ENCODE peak calls at places on chromosome 18, in seven cellular contexts. I, Y, P, K, T, M and E are unnamed samples.

GRCh38 chr18:48300463-48300961 is 108.7 kb downstream of the ZBTB7C start:
- DNase-seq in I (no peak), Y (peak), P (no peak), K (no peak), T (peak), M (peak), E (no peak)

GRCh38 chr18:23706971-23707640 is 17.9 kb downstream of the LAMA3 start:
- DNase-seq in I (no peak), Y (no peak), P (no peak), K (no peak), T (no peak), M (no peak), E (no peak)

GRCh38 chr18:25651553-25651952 is 299.6 kb upstream of the ZNF521 start:
- DNase-seq in I (no peak), Y (no peak), P (no peak), K (no peak), T (no peak), M (no peak), E (no peak)

GRCh38 chr18:61732854-61733253 is 160.0 kb downstream of the RNF152 start:
- DNase-seq in I (no peak), Y (no peak), P (no peak), K (peak), T (no peak), M (peak), E (peak)

GRCh38 chr18:21997207-21998143 is 171.9 kb upstream of the GATA6 start:
- DNase-seq in I (no peak), Y (no peak), P (peak), K (peak), T (no peak), M (no peak), E (peak)

GRCh38 chr18:53745228-53745967 is 479.1 kb downstream of the MBD2 start:
- DNase-seq in I (no peak), Y (no peak), P (no peak), K (peak), T (no peak), M (no peak), E (peak)

GRCh38 chr18:73366713-73367112 is 498.9 kb upstream of the NETO1 start:
- DNase-seq in I (no peak), Y (no peak), P (no peak), K (no peak), T (no peak), M (no peak), E (peak)

GRCh38 chr18:79948719-79949411 is 2.6 kb downstream of the SLC66A2 start:
- DNase-seq in I (no peak), Y (peak), P (no peak), K (no peak), T (no peak), M (peak), E (no peak)

GRCh38 chr18:55287935-55288868 is 299.8 kb downstream of the TCF4 start:
- DNase-seq in I (no peak), Y (no peak), P (no peak), K (peak), T (no peak), M (no peak), E (peak)

GRCh38 chr18:78586596-78586995 is 393.0 kb upstream of the SALL3 start:
- DNase-seq in I (no peak), Y (no peak), P (no peak), K (no peak), T (no peak), M (no peak), E (no peak)

GRCh38 chr18:22640281-22640842 is 222.6 kb upstream of the CTAGE1 start:
- DNase-seq in I (no peak), Y (no peak), P (no peak), K (no peak), T (no peak), M (no peak), E (no peak)

GRCh38 chr18:56139792-56140254 is 498.6 kb downstream of the TXNL1 start:
- DNase-seq in I (peak), Y (no peak), P (peak), K (peak), T (peak), M (no peak), E (peak)

GRCh38 chr18:3294435-3295080 is 32.6 kb downstream of the MYL12B start:
- DNase-seq in I (no peak), Y (no peak), P (no peak), K (peak), T (no peak), M (no peak), E (peak)

GRCh38 chr18:3293196-3293951 is 31.4 kb downstream of the MYL12B start:
- DNase-seq in I (no peak), Y (no peak), P (no peak), K (no peak), T (no peak), M (no peak), E (no peak)

GRCh38 chr18:3297025-3297984 is 35.4 kb downstream of the MYL12B start:
- DNase-seq in I (no peak), Y (peak), P (peak), K (peak), T (peak), M (peak), E (peak)
- TF ChIP-seq CTCF in I (peak), Y (peak), P (no peak), K (peak), T (peak), M (peak), E (peak)

GRCh38 chr18:35715139-35715538 is 133.6 kb downstream of the GALNT1 start:
- DNase-seq in I (no peak), Y (no peak), P (no peak), K (no peak), T (no peak), M (no peak), E (no peak)
- H3K4me3 ChIP-seq in I (no peak), Y (no peak), P (no peak), K (no peak), T (no peak), M (no peak), E (no peak)

GRCh38 chr18:44744206-44745180 is 63.8 kb downstream of the SETBP1 start:
- DNase-seq in I (no peak), Y (peak), P (no peak), K (no peak), T (peak), M (no peak), E (no peak)
- TF ChIP-seq CTCF in I (no peak), Y (no peak), P (no peak), K (no peak), T (peak), M (no peak), E (no peak)

GRCh38 chr18:75916641-75916982 is 489.1 kb upstream of the SMIM21 start:
- DNase-seq in I (no peak), Y (peak), P (no peak), K (no peak), T (no peak), M (no peak), E (no peak)
- H3K4me3 ChIP-seq in I (no peak), Y (no peak), P (no peak), K (no peak), T (peak), M (peak), E (no peak)

GRCh38 chr18:50169149-50169548 is 25.8 kb downstream of the MYO5B start:
- DNase-seq in I (no peak), Y (no peak), P (no peak), K (no peak), T (no peak), M (no peak), E (no peak)

GRCh38 chr18:50172367-50172766 is 22.6 kb downstream of the MYO5B start:
- DNase-seq in I (no peak), Y (no peak), P (no peak), K (no peak), T (no peak), M (no peak), E (no peak)

DNA sequence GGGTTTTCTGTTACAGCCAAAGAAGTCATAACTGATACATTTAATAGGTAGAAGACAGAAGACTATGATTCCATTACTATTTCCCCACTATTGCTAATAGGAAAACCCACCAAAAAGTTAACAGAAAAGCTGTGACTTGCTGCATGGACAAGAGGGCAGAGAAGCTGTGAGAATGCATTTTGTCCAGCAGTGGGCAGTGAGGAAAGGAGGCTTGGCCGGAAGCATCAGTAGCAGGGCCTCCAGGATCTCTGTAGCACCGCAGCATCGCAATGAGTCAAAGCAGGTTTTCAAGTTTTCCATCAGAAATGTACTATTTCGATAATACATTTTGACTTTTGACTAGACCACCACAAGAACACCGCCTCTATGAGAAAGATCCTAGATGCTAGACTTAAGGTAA is 24.9 kb downstream of the MYO5B start:
- DNase-seq in I (no peak), Y (no peak), P (no peak), K (no peak), T (no peak), M (no peak), E (no peak)
- TF ChIP-seq CTCF in I (no peak), Y (no peak), P (no peak), K (no peak), T (no peak), M (no peak), E (no peak)

GRCh38 chr18:71115261-71115660 is 826.4 kb downstream of the SOCS6 start:
- DNase-seq in I (no peak), Y (no peak), P (no peak), K (no peak), T (no peak), M (no peak), E (no peak)

GRCh38 chr18:71116535-71116934 is 827.7 kb downstream of the SOCS6 start:
- DNase-seq in I (no peak), Y (no peak), P (no peak), K (no peak), T (no peak), M (no peak), E (peak)

GRCh38 chr18:71114550-71115210 is 825.8 kb downstream of the SOCS6 start:
- DNase-seq in I (no peak), Y (no peak), P (no peak), K (no peak), T (no peak), M (no peak), E (no peak)
- H3K4me3 ChIP-seq in I (no peak), Y (no peak), P (no peak), K (no peak), T (no peak), M (no peak), E (no peak)

GRCh38 chr18:3094355-3094684 is 81.4 kb upstream of the LPIN2 start:
- DNase-seq in I (no peak), Y (no peak), P (no peak), K (no peak), T (no peak), M (no peak), E (no peak)
- TF ChIP-seq CTCF in I (no peak), Y (no peak), P (no peak), K (no peak), T (no peak), M (no peak), E (no peak)

GRCh38 chr18:7017013-7017412 is 100.6 kb downstream of the LAMA1 start:
- DNase-seq in I (no peak), Y (no peak), P (no peak), K (no peak), T (no peak), M (no peak), E (peak)

GRCh38 chr18:7011142-7011541 is 106.5 kb downstream of the LAMA1 start:
- DNase-seq in I (no peak), Y (no peak), P (no peak), K (no peak), T (no peak), M (no peak), E (no peak)
- H3K4me3 ChIP-seq in I (no peak), Y (peak), P (no peak), K (no peak), T (no peak), M (peak), E (no peak)